ENCODE peak calls at places on chromosomes 4 and X, in nine cellular contexts. C is naive B cell; R is fibroblast of pulmonary artery; Z is stimulated activated CD8-positive, alpha-beta memory T cell treated with anti-CD3 and anti-CD28 coated beads, Interleukin-2, amount 100 ng/mL, for 1 hour; Y is IMR-90; W is choroid plexus epithelial cell; H is myocyte; T is stimulated activated CD4-positive, alpha-beta T cell treated with anti-CD3 and anti-CD28 coated beads, Interleukin-4, amount 100 ng/mL, for 4 hours; K is activated CD8-positive, alpha-beta memory T cell treated with anti-CD3 and anti-CD28 coated beads for 24 hours. P is an unnamed sample.
A peak's percentile ranks its signal among the peaks of the same experiment; 100 is the strongest.

GRCh38 chr4:176400816-176401461 is 81.2 kb downstream of the SPCS3 start:
- DNase-seq in C (no peak), R (peak; percentile 56), Z (no peak), Y (peak; percentile 78), W (peak; percentile 69), H (peak; percentile 14), T (no peak), K (no peak), P (no peak)

GRCh38 chr4:90025248-90025647 is 101.9 kb upstream of the CCSER1 start:
- DNase-seq in C (peak; percentile 6), R (peak; percentile 16), Z (no peak), Y (peak; percentile 0), W (peak; percentile 18), H (peak; percentile 3), T (no peak), K (no peak), P (no peak)

GRCh38 chr4:112515278-112516075 is 503 bp downstream of the NEUROG2 start:
- DNase-seq in C (peak; percentile 44), R (peak; percentile 33), Z (no peak), Y (no peak), W (peak; percentile 34), H (peak; percentile 66), T (peak; percentile 20), K (peak; percentile 76), P (no peak)

GRCh38 chr4:123037809-123038208 is 115.4 kb upstream of the NUDT6 start:
- DNase-seq in C (no peak), R (peak; percentile 46), Z (no peak), Y (peak; percentile 54), W (peak; percentile 71), H (peak; percentile 40), T (no peak), K (no peak), P (no peak)

GRCh38 chrX:101677028-101677427 is 17.4 kb upstream of the ARMCX2 start:
- DNase-seq in C (no peak), R (no peak), Z (no peak), Y (no peak), W (no peak), H (no peak), T (no peak), K (no peak), P (no peak)

GRCh38 chr4:169677150-169677732 is 56.9 kb downstream of the CLCN3 start:
- DNase-seq in C (no peak), R (peak; percentile 10), Z (no peak), Y (no peak), W (no peak), H (no peak), T (no peak), K (no peak), P (no peak)

GRCh38 chr4:81836716-81837115 is 365.0 kb upstream of the RASGEF1B start:
- DNase-seq in C (no peak), R (no peak), Z (no peak), Y (no peak), W (no peak), H (no peak), T (no peak), K (no peak), P (no peak)

GRCh38 chr4:1293981-1294380 is 4.3 kb downstream of the MAEA start:
- DNase-seq in C (no peak), R (peak; percentile 28), Z (no peak), Y (no peak), W (peak; percentile 26), H (peak; percentile 32), T (no peak), K (no peak), P (no peak)

GRCh38 chr4:7235030-7235380 is 42.7 kb downstream of the SORCS2 start:
- DNase-seq in C (no peak), R (no peak), Z (no peak), Y (no peak), W (no peak), H (no peak), T (no peak), K (no peak), P (no peak)

GRCh38 chr4:181301735-181302380 is 941.3 kb upstream of the TENM3 start:
- DNase-seq in C (peak; percentile 0), R (peak; percentile 3), Z (no peak), Y (peak; percentile 43), W (peak; percentile 47), H (peak; percentile 71), T (no peak), K (no peak), P (no peak)

GRCh38 chr4:71209161-71209560 is 129.7 kb upstream of the SLC4A4 start:
- DNase-seq in C (no peak), R (peak; percentile 52), Z (no peak), Y (peak; percentile 82), W (peak; percentile 55), H (peak; percentile 26), T (no peak), K (no peak), P (no peak)

GRCh38 chr4:37990731-37991130 is 30.5 kb downstream of the PTTG2 start:
- DNase-seq in C (no peak), R (no peak), Z (no peak), Y (no peak), W (no peak), H (no peak), T (no peak), K (no peak), P (no peak)

GRCh38 chr4:122129061-122129460 is 23.1 kb upstream of the BLTP1 start:
- DNase-seq in C (no peak), R (no peak), Z (no peak), Y (no peak), W (no peak), H (no peak), T (no peak), K (no peak), P (no peak)

P was measured in central memory CD8-positive, alpha-beta T cell.